ENCODE peak calls at places on chromosomes 16 and 17, in six cellular contexts. Q is RWPE2, T is fibroblast of lung, P is breast epithelium, V is prostate gland, G is psoas muscle. X is an unnamed sample. For H3K4me1, the result is how much of the 10 kb centered on the place peaks cover.

GRCh38 chr17:46732133-46732532 is 86.4 kb downstream of the WNT3 start:
- DNase-seq in Q (no peak), T (no peak), P (no peak), V (no peak), G (no peak), X (no peak)

GRCh38 chr17:34781071-34781470 is 180.2 kb downstream of the CCT6B start:
- DNase-seq in Q (no peak), T (no peak), P (no peak), V (no peak), G (no peak), X (no peak)

GRCh38 chr17:4150106-4150505 is 7.1 kb downstream of the CYB5D2 start:
- DNase-seq in Q (no peak), T (no peak), P (no peak), V (no peak), G (no peak), X (no peak)

GRCh38 chr17:35460354-35460851 is 11.8 kb upstream of the SLFN13 start:
- DNase-seq in Q (peak), T (no peak), P (peak), V (peak), G (peak), X (peak)

GRCh38 chr17:64492481-64493109 is 4.3 kb downstream of the POLG2 start:
- DNase-seq in Q (no peak), T (no peak), P (no peak), V (no peak), G (no peak), X (no peak)

GRCh38 chr17:15782809-15783208 is 50.7 kb downstream of the TBC1D26 start:
- DNase-seq in Q (no peak), T (peak), P (peak), V (no peak), G (peak), X (peak)

GRCh38 chr17:32609085-32609484 is 122.3 kb downstream of the CDK5R1 start:
- DNase-seq in Q (no peak), T (peak), P (peak), V (peak), G (peak), X (peak)

GRCh38 chr17:46182961-46183360 is 10.3 kb downstream of the KANSL1 start:
- DNase-seq in Q (no peak), T (no peak), P (no peak), V (no peak), G (no peak), X (no peak)

GRCh38 chr17:58083491-58084316 is 485 bp downstream of the DYNLL2 start:
- DNase-seq in Q (no peak), T (peak), P (no peak), V (peak), G (peak), X (peak)

GRCh38 chr17:69434164-69434579 is 19.7 kb downstream of the MAP2K6 start:
- DNase-seq in Q (no peak), T (peak), P (no peak), V (no peak), G (no peak), X (no peak)

GRCh38 chr17:58532555-58532951 is 18.1 kb upstream of the MTMR4 start:
- DNase-seq in Q (no peak), T (no peak), P (no peak), V (no peak), G (no peak), X (no peak)

GRCh38 chr17:44672479-44673093 is 16.3 kb downstream of the MEIOC start:
- DNase-seq in Q (no peak), T (peak), P (no peak), V (no peak), G (no peak), X (no peak)

GRCh38 chr16:84292032-84292431 is 2.6 kb upstream of the WFDC1 start:
- DNase-seq in Q (no peak), T (peak), P (no peak), V (no peak), G (no peak), X (no peak)

GRCh38 chr17:3032258-3033247 is 30.9 kb downstream of the OR1D5 start:
- DNase-seq in Q (no peak), T (no peak), P (no peak), V (no peak), G (no peak), X (no peak)

GRCh38 chr17:10316986-10317834 is 55.6 kb downstream of the MYH13 start:
- DNase-seq in Q (no peak), T (no peak), P (no peak), V (peak), G (peak), X (peak)

GRCh38 chr17:28370035-28370743 is at the start of gene VTN:
- DNase-seq in Q (no peak), T (peak), P (no peak), V (no peak), G (no peak), X (no peak)

GRCh38 chr17:75065562-75066151 is 18.6 kb downstream of the KCTD2 start:
- DNase-seq in Q (no peak), T (peak), P (no peak), V (no peak), G (no peak), X (no peak)

GRCh38 chr16:73036074-73036826 is 11.7 kb downstream of the ZFHX3 start:
- DNase-seq in Q (no peak), T (no peak), P (no peak), V (no peak), G (no peak), X (no peak)

GRCh38 chr17:5535436-5535835 is 48.9 kb downstream of the NLRP1 start:
- DNase-seq in Q (no peak), T (no peak), P (no peak), V (no peak), G (no peak), X (no peak)

GRCh38 chr17:5540321-5540720 is 44.0 kb downstream of the NLRP1 start:
- DNase-seq in Q (no peak), T (no peak), P (no peak), V (no peak), G (no peak), X (no peak)

GRCh38 chr17:5536831-5537230 is 47.5 kb downstream of the NLRP1 start:
- DNase-seq in Q (no peak), T (no peak), P (no peak), V (no peak), G (no peak), X (no peak)

GRCh38 chr17:5539286-5539685 is 45.0 kb downstream of the NLRP1 start:
- DNase-seq in Q (no peak), T (no peak), P (no peak), V (no peak), G (no peak), X (no peak)

DNA sequence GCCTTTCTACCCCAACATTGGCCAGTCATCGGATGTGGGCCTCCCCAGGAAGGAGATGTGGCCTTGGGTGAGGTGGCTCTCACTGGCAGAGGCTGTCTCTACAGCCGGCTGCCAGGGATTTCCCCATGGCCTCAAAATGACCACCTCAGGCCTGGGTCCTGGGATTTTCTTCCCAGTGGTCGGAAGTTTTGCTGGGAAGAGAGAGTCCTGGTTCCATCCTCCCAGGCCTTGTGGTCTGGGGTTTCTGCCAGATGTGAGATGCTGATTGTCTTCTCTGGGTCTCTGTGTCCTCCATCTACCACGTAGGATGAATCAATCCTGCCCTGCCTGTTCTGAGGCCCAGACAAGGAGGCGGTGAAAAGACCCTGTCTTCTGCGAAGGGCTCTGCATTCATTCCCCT is 47.1 kb downstream of the NLRP1 start:
- DNase-seq in Q (no peak), T (peak), P (no peak), V (no peak), G (no peak), X (no peak)
- H3K27ac ChIP-seq in Q (no peak), T (no peak), P (no peak), V (no peak), G (no peak), X (no peak)

DNA sequence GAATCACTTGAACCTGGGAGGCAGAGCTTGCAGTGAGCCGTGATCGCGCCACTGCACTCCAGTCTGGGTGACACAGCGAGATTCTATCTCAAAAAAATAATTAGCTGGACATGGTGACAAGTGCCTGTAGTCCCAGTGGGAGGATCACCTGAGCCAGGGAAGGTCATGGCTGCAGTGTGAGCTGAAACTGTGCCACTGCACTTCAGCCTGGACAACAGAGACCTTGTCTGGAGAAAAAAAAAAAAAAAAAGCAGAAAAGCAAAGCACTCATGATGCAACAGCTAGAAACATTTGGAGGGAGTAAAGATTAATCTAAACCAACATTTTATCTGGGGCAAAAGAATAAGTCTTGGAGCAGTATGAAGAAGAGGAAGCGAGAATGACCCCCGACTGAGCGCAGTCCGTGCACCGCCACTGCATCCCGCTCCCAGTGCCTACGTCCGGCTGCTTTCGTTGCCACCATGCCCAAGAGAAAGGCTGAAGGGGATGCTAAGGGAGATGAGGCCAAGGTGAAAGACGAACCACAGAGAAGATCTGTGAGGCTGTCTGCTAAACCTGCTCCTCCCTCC is 8.3 kb downstream of the PRPSAP1 start:
- DNase-seq in Q (peak), T (no peak), P (peak), V (no peak), G (no peak), X (no peak)
- H3K4me3 ChIP-seq in Q (no peak), T (no peak), P (no peak), V (no peak), G (no peak), X (no peak)

GRCh38 chr17:1588781-1589585 is 26.4 kb upstream of the PITPNA start:
- DNase-seq in Q (no peak), T (no peak), P (no peak), V (no peak), G (peak), X (no peak)
- H3K4me1 ChIP-seq in Q (under half), T (under half), P (under half), V (under half), G (half or more), X (under half)

GRCh38 chr17:68299817-68300216 is 8.5 kb downstream of the ARSG start:
- DNase-seq in Q (no peak), T (no peak), P (no peak), V (no peak), G (no peak), X (no peak)

GRCh38 chr17:68297168-68297567 is 5.9 kb downstream of the ARSG start:
- DNase-seq in Q (no peak), T (no peak), P (no peak), V (peak), G (no peak), X (no peak)

GRCh38 chr17:68301438-68301959 is 10.2 kb downstream of the ARSG start:
- DNase-seq in Q (no peak), T (no peak), P (peak), V (no peak), G (no peak), X (no peak)

GRCh38 chr17:68296217-68297140 is 5.2 kb downstream of the ARSG start:
- DNase-seq in Q (no peak), T (no peak), P (peak), V (peak), G (peak), X (peak)

GRCh38 chr17:68298601-68299000 is 7.3 kb downstream of the ARSG start:
- DNase-seq in Q (no peak), T (no peak), P (no peak), V (no peak), G (no peak), X (no peak)
- H3K27ac ChIP-seq in Q (no peak), T (no peak), P (no peak), V (no peak), G (no peak), X (no peak)

GRCh38 chr16:3098459-3099394 is at the start of gene ZSCAN10:
- DNase-seq in Q (no peak), T (no peak), P (no peak), V (no peak), G (peak), X (no peak)
- H3K4me3 ChIP-seq in Q (no peak), T (no peak), P (no peak), V (no peak), G (peak), X (no peak)

DNA sequence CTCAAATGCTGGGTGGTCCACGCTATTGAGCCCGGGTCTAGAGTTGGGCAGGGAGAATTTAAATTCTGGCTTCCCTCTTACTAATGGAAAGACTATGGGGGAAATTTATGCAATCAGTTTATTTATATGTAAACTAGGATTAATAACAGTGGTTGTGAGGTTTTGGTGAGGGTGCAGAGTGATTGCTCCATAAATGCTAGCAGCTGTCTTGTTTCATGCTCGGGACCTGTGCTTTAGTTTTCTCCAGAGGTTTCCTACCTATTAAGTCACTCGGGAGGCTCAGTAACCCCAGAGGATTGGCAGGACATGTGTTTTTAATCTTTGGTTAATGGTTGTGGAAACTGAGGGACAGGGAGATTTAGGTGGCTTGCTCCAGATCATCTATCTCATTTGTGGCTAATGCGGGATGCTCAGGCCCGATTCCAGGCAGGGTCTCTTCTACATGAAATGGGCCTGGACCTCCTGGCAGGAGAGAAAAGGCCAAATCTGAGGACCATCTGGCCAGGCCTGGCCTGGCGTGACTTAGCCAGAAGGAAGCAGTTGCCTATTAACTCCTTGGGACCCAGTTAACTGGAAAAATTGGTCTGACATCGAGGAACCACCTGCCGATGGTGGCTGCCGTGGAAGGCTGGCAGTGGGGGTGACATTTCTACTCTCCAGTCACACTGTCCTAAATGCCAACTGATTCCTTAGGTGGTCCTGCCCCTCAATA is 2.1 kb downstream of the PRCD start:
- DNase-seq in Q (no peak), T (no peak), P (no peak), V (no peak), G (no peak), X (no peak)
- H3K4me1 ChIP-seq in Q (under half), T (under half), P (under half), V (under half), G (under half), X (under half)